ENCODE peak calls at places on chromosome 17, in four cellular contexts. D, J, Z and B are unnamed samples.

GRCh38 chr17:16911141-16911937 is 60.6 kb downstream of the TNFRSF13B start:
- DNase-seq in Z (no peak), J (no peak), D (no peak), B (peak; percentile 63)

GRCh38 chr17:75920045-75920560 is 15.4 kb upstream of the MRPL38 start:
- DNase-seq in Z (no peak), J (no peak), D (no peak), B (no peak)

GRCh38 chr17:77432791-77433190 is 292.0 kb downstream of the SEC14L1 start:
- DNase-seq in D (no peak), J (no peak), Z (no peak), B (no peak)

GRCh38 chr17:76687278-76688164 is 23.2 kb downstream of the MXRA7 start:
- DNase-seq in Z (no peak), J (no peak), D (no peak), B (no peak)

GRCh38 chr17:81481011-81481799 is 31.4 kb downstream of the ACTG1 start:
- DNase-seq in J (no peak), Z (no peak), D (peak; percentile 88), B (peak; percentile 66)

GRCh38 chr17:64418506-64419339 is 28.1 kb upstream of the PECAM1 start:
- DNase-seq in J (peak; percentile 74), Z (no peak), D (peak; percentile 66), B (no peak)

GRCh38 chr17:70848785-70849184 is 679.5 kb downstream of the KCNJ2 start:
- DNase-seq in Z (no peak), J (no peak), D (no peak), B (no peak)

GRCh38 chr17:56807723-56808122 is 26.0 kb downstream of the C17orf67 start:
- DNase-seq in D (no peak), J (no peak), Z (no peak), B (no peak)

GRCh38 chr17:10117581-10118001 is 80.8 kb downstream of the GAS7 start:
- DNase-seq in J (peak; percentile 97), Z (no peak), D (no peak), B (no peak)

GRCh38 chr17:16872836-16873653 is 98.9 kb downstream of the TNFRSF13B start:
- DNase-seq in Z (peak; percentile 27), D (peak; percentile 33), J (peak; percentile 62), B (peak; percentile 58)

GRCh38 chr17:39663688-39664580 is 1.2 kb upstream of the TCAP start:
- DNase-seq in J (no peak), Z (no peak), D (no peak), B (peak; percentile 33)

GRCh38 chr17:73555199-73555810 is 88.9 kb downstream of the SDK2 start:
- DNase-seq in Z (no peak), D (no peak), J (no peak), B (no peak)

GRCh38 chr17:66829386-66829864 is 5.5 kb upstream of the CACNG5 start:
- DNase-seq in D (peak; percentile 89), J (peak; percentile 50), Z (peak; percentile 44), B (peak; percentile 76)

GRCh38 chr17:45113424-45113754 is 18.9 kb downstream of the PLCD3 start:
- DNase-seq in Z (no peak), D (no peak), J (no peak), B (no peak)

GRCh38 chr17:76153640-76154039 is 12.6 kb upstream of the FOXJ1 start:
- DNase-seq in Z (no peak), D (no peak), J (no peak), B (no peak)

GRCh38 chr17:61232871-61233270 is 166.8 kb upstream of the TBX2 start:
- DNase-seq in J (no peak), Z (no peak), D (no peak), B (no peak)

GRCh38 chr17:10172778-10173177 is 25.6 kb downstream of the GAS7 start:
- DNase-seq in D (no peak), J (no peak), Z (no peak), B (no peak)

GRCh38 chr17:40980594-40980993 is 3.5 kb downstream of the KRT40 start:
- DNase-seq in D (peak; percentile 73), Z (no peak), J (no peak), B (no peak)

GRCh38 chr17:45425125-45425983 is 7.3 kb downstream of the ARHGAP27 start:
- DNase-seq in D (peak; percentile 78), Z (peak; percentile 66), J (peak; percentile 78), B (no peak)

GRCh38 chr17:75240394-75241142 is 20.8 kb downstream of the GGA3 start:
- DNase-seq in D (peak; percentile 44), Z (no peak), J (peak; percentile 70), B (peak; percentile 71)

GRCh38 chr17:27333410-27333980 is 39.6 kb downstream of the WSB1 start:
- DNase-seq in Z (no peak), D (no peak), J (no peak), B (no peak)

GRCh38 chr17:2025622-2026309 is 632 bp upstream of the RTN4RL1 start:
- DNase-seq in J (peak; percentile 34), D (peak; percentile 89), Z (peak; percentile 64), B (peak; percentile 77)

GRCh38 chr17:39739020-39739884 is 1.5 kb downstream of the GRB7 start:
- DNase-seq in J (no peak), D (peak; percentile 36), Z (peak; percentile 48), B (no peak)

GRCh38 chr17:45824901-45825492 is 19.7 kb upstream of the SPPL2C start:
- DNase-seq in D (no peak), Z (no peak), J (no peak), B (no peak)

GRCh38 chr17:38342886-38343607 is 709 bp downstream of the GPR179 start:
- DNase-seq in J (no peak), D (no peak), Z (no peak), B (no peak)

GRCh38 chr17:8729860-8730259 is 14.8 kb downstream of the CCDC42 start:
- DNase-seq in Z (no peak), D (no peak), J (no peak), B (no peak)
- TF ChIP-seq CTCF in Z (no peak), D (no peak), J (no peak), B (no peak)

GRCh38 chr17:36188891-36189306 is 7.7 kb downstream of the CCL3L1 start:
- DNase-seq in D (no peak), J (peak; percentile 97), Z (no peak), B (no peak)

GRCh38 chr17:36183811-36184765 is 7.7 kb upstream of the TBC1D3B start:
- DNase-seq in Z (no peak), J (peak; percentile 32), D (no peak), B (no peak)

GRCh38 chr17:36182176-36183000 is 6.0 kb upstream of the TBC1D3B start:
- DNase-seq in Z (peak; percentile 49), J (peak; percentile 41), D (peak; percentile 29), B (peak; percentile 44)

GRCh38 chr17:36185416-36185815 is 9.0 kb upstream of the TBC1D3B start:
- DNase-seq in Z (no peak), J (no peak), D (no peak), B (no peak)

GRCh38 chr17:36183001-36183810 is 6.8 kb upstream of the TBC1D3B start:
- DNase-seq in D (peak; percentile 86), J (peak; percentile 90), Z (peak; percentile 86), B (peak; percentile 81)
- TF ChIP-seq CTCF in D (no peak), J (no peak), Z (no peak), B (no peak)

GRCh38 chr17:30372755-30373154 is 6.0 kb upstream of the CPD start:
- DNase-seq in J (no peak), D (no peak), Z (no peak), B (no peak)
- TF ChIP-seq CTCF in J (no peak), D (no peak), Z (no peak), B (no peak)

GRCh38 chr17:44083250-44083849 is 12.8 kb downstream of the G6PC3 start:
- DNase-seq in Z (no peak), D (no peak), J (no peak), B (peak; percentile 42)
- TF ChIP-seq CTCF in Z (no peak), D (peak; percentile 11), J (peak; percentile 19), B (no peak)

GRCh38 chr17:80477647-80478478 is 1.5 kb upstream of the NPTX1 start:
- DNase-seq in D (peak; percentile 78), J (peak; percentile 45), Z (peak; percentile 42), B (peak; percentile 67)
- TF ChIP-seq CTCF in D (peak; percentile 51), J (no peak), Z (peak; percentile 49), B (no peak)

GRCh38 chr17:14297161-14297851 is 3.6 kb upstream of the HS3ST3B1 start:
- DNase-seq in Z (peak; percentile 49), D (peak; percentile 66), J (peak; percentile 86), B (peak; percentile 80)
- TF ChIP-seq CTCF in Z (peak; percentile 64), D (peak; percentile 54), J (peak; percentile 29), B (no peak)

GRCh38 chr17:28473542-28473941 is at the start of gene SLC13A2:
- DNase-seq in Z (no peak), J (no peak), D (no peak), B (no peak)
- TF ChIP-seq CTCF in Z (peak; percentile 12), J (no peak), D (no peak), B (no peak)

DNA sequence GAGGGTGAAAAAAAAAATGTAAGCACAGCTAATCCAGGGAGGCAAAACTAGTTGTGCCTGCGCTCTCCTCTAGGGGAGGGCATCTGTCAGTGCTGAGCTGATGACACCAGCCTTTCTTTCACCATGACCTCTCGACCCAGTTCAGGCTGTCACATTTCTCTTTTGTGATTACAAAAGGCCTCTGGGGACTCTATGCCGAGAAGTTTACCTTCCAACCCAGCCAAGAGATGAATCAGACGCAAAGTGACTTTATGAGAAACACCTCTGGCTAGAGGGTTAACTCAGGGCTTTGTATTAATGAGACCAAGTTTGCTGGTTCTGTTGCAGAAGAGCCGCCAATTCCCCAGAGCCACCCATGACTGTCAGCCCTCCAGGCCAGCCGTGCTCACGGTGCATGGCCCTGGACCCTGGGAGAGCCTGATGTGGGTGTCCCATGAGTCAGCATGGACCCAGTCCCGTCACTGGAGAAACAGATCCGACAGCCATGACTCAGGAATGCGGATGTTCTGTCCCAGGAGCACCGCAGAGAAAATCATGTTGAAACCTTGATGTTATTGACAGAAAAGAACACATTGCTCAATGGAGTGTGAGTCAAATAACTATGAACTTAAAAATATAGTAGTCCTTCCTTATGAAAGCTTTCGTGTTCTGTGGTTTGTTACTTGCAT is 437.2 kb downstream of the HS3ST3B1 start:
- DNase-seq in D (no peak), J (peak; percentile 97), Z (no peak), B (no peak)
- TF ChIP-seq CTCF in D (peak; percentile 47), J (peak; percentile 62), Z (peak; percentile 42), B (no peak)

DNA sequence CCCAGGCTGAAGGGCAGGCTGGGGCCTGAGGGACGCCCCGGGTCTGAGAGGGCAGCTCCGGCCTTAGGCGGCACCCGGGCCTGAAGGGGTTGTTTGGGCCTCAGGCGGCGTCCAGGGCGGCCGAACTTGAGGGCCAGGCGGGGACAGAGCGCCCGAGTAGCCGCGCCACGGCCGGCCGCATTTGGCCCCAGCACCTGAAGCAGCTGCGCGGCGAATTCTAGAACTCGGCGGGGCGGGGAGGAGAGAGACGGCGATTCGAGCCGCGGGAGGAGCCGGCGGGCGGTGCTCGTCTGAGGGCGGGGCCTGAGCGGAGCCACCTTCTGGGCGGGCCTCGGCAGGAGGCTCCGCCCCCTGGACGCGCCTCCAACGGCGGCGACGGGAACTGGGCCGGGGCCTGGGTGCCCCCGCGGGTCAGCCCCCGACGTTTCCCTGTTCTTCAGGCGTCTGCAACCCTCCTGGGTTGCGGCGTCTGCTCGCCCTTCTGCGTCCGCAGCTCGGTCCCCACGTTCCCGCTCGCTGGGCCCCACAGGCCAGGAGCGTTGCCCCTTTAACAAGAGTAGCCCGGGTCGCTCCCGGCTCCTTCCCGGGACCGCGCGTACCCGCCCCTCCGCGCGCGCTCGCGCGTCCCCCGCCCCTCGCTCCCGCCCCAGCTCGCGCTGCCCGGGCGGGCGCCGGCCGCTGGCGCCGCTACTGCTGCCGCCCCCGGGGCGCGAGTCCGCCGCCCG is at the start of the genes INCA1 and KIF1C:
- DNase-seq in D (peak; percentile 97), J (peak; percentile 86), Z (peak; percentile 86), B (peak; percentile 88)
- TF ChIP-seq CTCF in D (no peak), J (no peak), Z (peak; percentile 24), B (no peak)